ENCODE peak calls at places on chromosomes 12 and 14, in eight cellular contexts. G is OCI-LY7, W is left lung, A is body of pancreas, L is H9, F is suprapubic skin, O is GM06990, C is tibial artery. H is an unnamed sample.

GRCh38 chr14:75319021-75319420 is 40.4 kb downstream of the FOS start:
- DNase-seq in G (no peak), W (no peak), A (no peak), L (no peak), F (no peak), O (no peak), C (no peak), H (no peak)

GRCh38 chr12:42588981-42589464 is 523 bp downstream of the PRICKLE1 start:
- DNase-seq in G (peak; percentile 11), W (peak; percentile 77), A (peak; percentile 39), L (peak; percentile 76), F (no peak), O (peak; percentile 24), C (peak; percentile 67), H (no peak)

GRCh38 chr14:34554540-34555250 is 15.2 kb upstream of the EAPP start:
- DNase-seq in G (peak; percentile 30), W (no peak), A (no peak), L (no peak), F (no peak), O (peak; percentile 61), C (peak; percentile 53), H (no peak)

GRCh38 chr14:90858511-90858910 is 42.3 kb upstream of the TTC7B start:
- DNase-seq in G (no peak), W (no peak), A (no peak), L (no peak), F (no peak), O (no peak), C (no peak), H (no peak)

GRCh38 chr12:26939192-26939832 is 1.0 kb downstream of the FGFR1OP2 start:
- DNase-seq in G (peak; percentile 66), W (no peak), A (no peak), L (no peak), F (no peak), O (no peak), C (no peak), H (no peak)

GRCh38 chr12:8911606-8912268 is 2.6 kb upstream of the PHC1 start:
- DNase-seq in G (peak; percentile 14), W (no peak), A (no peak), L (no peak), F (no peak), O (no peak), C (no peak), H (no peak)

GRCh38 chr12:34303091-34303870 is 281.0 kb downstream of the ALG10 start:
- DNase-seq in G (no peak), W (peak; percentile 34), A (no peak), L (no peak), F (no peak), O (no peak), C (no peak), H (no peak)

GRCh38 chr12:92582888-92583287 is 119.9 kb upstream of the PLEKHG7 start:
- DNase-seq in G (no peak), W (no peak), A (no peak), L (no peak), F (no peak), O (no peak), C (no peak), H (no peak)

GRCh38 chr12:120534703-120535655 is 823 bp downstream of the RNF10 start:
- DNase-seq in G (peak; percentile 69), W (peak; percentile 89), A (peak; percentile 50), L (peak; percentile 58), F (no peak), O (peak; percentile 73), C (peak; percentile 73), H (no peak)

GRCh38 chr12:47360771-47361388 is 281.1 kb upstream of the AMIGO2 start:
- DNase-seq in G (peak; percentile 41), W (no peak), A (no peak), L (no peak), F (no peak), O (peak; percentile 28), C (no peak), H (no peak)

GRCh38 chr12:113359133-113359938 is 949 bp downstream of the PLBD2 start:
- DNase-seq in G (no peak), W (no peak), A (peak; percentile 30), L (no peak), F (no peak), O (peak; percentile 23), C (peak; percentile 71), H (no peak)

GRCh38 chr12:50390284-50390683 is 6.1 kb downstream of the FAM186A start:
- DNase-seq in G (no peak), W (no peak), A (no peak), L (no peak), F (no peak), O (no peak), C (no peak), H (no peak)

GRCh38 chr12:131929530-131930456 is 717 bp downstream of the PUS1 start:
- DNase-seq in G (peak; percentile 84), W (peak; percentile 85), A (no peak), L (peak; percentile 53), F (no peak), O (peak; percentile 67), C (no peak), H (no peak)

GRCh38 chr12:102797513-102797912 is 119.5 kb downstream of the PAH start:
- DNase-seq in G (no peak), W (no peak), A (no peak), L (no peak), F (no peak), O (no peak), C (no peak), H (no peak)

GRCh38 chr12:45745861-45746277 is 16.4 kb downstream of the ARID2 start:
- DNase-seq in G (peak; percentile 29), W (no peak), A (no peak), L (no peak), F (no peak), O (no peak), C (no peak), H (no peak)

GRCh38 chr12:42571327-42572009 is 18.1 kb downstream of the PRICKLE1 start:
- DNase-seq in G (no peak), W (no peak), A (no peak), L (no peak), F (no peak), O (no peak), C (no peak), H (no peak)

GRCh38 chr14:31884776-31885379 is 192.2 kb upstream of the ARHGAP5 start:
- DNase-seq in G (no peak), W (no peak), A (no peak), L (no peak), F (no peak), O (no peak), C (no peak), H (no peak)

GRCh38 chr12:104951759-104952509 is 6.2 kb downstream of the SLC41A2 start:
- DNase-seq in G (no peak), W (no peak), A (no peak), L (no peak), F (no peak), O (no peak), C (no peak), H (no peak)

GRCh38 chr14:20179880-20180279 is 10.8 kb upstream of the OR11G2 start:
- DNase-seq in G (no peak), W (no peak), A (no peak), L (no peak), F (no peak), O (no peak), C (no peak), H (no peak)

GRCh38 chr14:93245764-93246420 is 38.8 kb downstream of the UBR7 start:
- DNase-seq in G (no peak), W (no peak), A (no peak), L (no peak), F (no peak), O (no peak), C (no peak), H (no peak)

GRCh38 chr12:105444050-105444808 is 113.7 kb downstream of the C12orf75 start:
- DNase-seq in G (no peak), W (no peak), A (no peak), L (no peak), F (no peak), O (no peak), C (no peak), H (no peak)

GRCh38 chr12:62943779-62944395 is 8.9 kb upstream of the PPM1H start:
- DNase-seq in G (no peak), W (no peak), A (no peak), L (no peak), F (no peak), O (no peak), C (no peak), H (no peak)
- TF ChIP-seq CTCF in G (no peak), W (no peak), A (no peak), L (no peak), F (no peak), O (no peak), C (no peak), H (no peak)

GRCh38 chr12:54773593-54773992 is 80.7 kb upstream of the MUCL1 start:
- DNase-seq in G (no peak), W (no peak), A (no peak), L (no peak), F (no peak), O (no peak), C (no peak), H (no peak)
- TF ChIP-seq CTCF in G (no peak), W (no peak), A (no peak), L (peak; percentile 39), F (no peak), O (no peak), C (no peak), H (no peak)

DNA sequence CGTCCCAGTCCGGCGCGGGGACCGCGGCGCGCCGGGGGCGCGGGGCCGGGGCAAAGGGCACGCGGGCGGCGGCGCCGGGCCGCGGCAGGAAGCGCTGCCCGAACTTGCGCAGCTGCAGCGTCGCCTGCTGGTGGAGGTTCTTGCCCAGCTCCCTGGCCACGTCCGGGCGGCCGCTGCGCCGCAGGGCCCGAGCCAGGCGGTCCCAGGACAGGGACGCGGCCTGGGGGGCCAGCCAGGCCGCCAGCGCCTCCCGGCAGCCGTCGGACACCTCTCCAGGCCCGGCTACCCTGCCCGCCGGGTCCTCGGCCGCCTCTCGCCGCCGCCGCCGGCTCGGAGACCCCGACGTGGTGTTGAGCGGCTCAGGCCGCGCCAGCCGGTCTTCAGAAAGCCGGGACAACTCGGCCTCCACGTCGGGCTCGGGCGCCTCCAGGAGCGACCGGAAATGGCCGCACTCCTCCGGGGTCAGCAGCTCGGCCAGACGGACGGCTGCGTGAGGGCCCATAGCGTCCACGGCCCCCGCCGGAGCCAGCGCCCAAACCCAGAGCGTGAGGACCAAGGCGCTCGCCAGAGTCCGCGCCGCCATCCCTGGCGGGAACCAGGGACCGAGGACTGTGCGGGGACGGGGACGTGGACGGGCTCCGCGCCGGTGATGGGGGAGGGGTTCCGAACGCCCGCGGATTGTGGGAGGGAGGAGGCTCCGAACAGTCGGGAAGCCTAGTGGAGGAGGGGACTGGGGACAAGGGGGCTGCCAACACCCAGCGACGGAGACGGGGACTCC is 34.0 kb downstream of the FIGNL2 start:
- DNase-seq in G (no peak), W (peak; percentile 94), A (peak; percentile 82), L (peak; percentile 86), F (no peak), O (peak; percentile 44), C (peak; percentile 76), H (peak; percentile 49)
- TF ChIP-seq CTCF in G (no peak), W (peak; percentile 53), A (peak; percentile 66), L (peak; percentile 67), F (peak; percentile 61), O (peak; percentile 44), C (peak; percentile 34), H (peak; percentile 12)

DNA sequence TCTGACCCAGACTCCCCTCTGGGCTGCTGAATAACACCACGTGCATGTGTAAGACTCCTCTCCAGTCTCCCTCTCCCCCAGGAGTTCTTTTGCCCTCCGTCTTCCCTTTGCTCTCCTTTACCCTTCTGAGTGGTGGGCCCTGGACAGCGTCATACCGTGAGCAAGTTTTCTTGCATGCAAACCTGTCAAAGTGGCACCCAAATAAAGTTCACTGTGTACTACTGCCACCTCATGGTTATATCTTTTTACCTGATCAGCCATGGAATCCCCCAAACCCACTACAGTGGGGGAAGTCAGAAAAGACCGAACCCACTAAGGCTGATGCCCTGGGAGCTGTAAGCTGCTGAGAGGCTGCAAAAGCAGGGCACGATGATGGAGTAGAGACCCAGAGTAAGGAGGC is 131.1 kb upstream of the VRK1 start:
- DNase-seq in G (peak; percentile 9), W (no peak), A (no peak), L (no peak), F (peak; percentile 29), O (no peak), C (no peak), H (no peak)
- TF ChIP-seq CTCF in G (peak; percentile 50), W (no peak), A (no peak), L (peak; percentile 40), F (no peak), O (peak; percentile 8), C (no peak), H (no peak)